ENCODE peak calls at places on chromosomes 4 and X, in eight cellular contexts. B, J, O, H, U, K, X and N are unnamed samples. For H3K4me1, the result is how much of the 10 kb centered on the place peaks cover.

GRCh38 chr4:67725132-67725531 is 24.2 kb upstream of the UBA6 start:
- DNase-seq in B (no peak), J (no peak), O (no peak), H (no peak), U (no peak), K (peak), X (no peak), N (no peak)

GRCh38 chrX:1657367-1658082 is 42.7 kb downstream of the ASMT start:
- DNase-seq in B (no peak), J (peak), O (no peak), H (no peak), U (no peak), K (peak), X (peak), N (peak)

GRCh38 chr4:38734886-38735285 is 47.9 kb downstream of the TLR10 start:
- DNase-seq in B (no peak), J (no peak), O (no peak), H (no peak), U (no peak), K (no peak), X (no peak), N (no peak)

GRCh38 chrX:129525162-129525561 is 1.9 kb upstream of the SMARCA1 start:
- DNase-seq in B (peak), J (no peak), O (peak), H (no peak), U (no peak), K (no peak), X (no peak), N (no peak)

GRCh38 chr4:138870739-138871633 is 144.6 kb upstream of the NOCT start:
- DNase-seq in B (peak), J (peak), O (peak), H (peak), U (peak), K (peak), X (peak), N (peak)

GRCh38 chrX:10519278-10519677 is 101.1 kb downstream of the MID1 start:
- DNase-seq in B (no peak), J (no peak), O (no peak), H (no peak), U (no peak), K (peak), X (no peak), N (no peak)

GRCh38 chrX:67607436-67607835 is 63.6 kb downstream of the AR start:
- DNase-seq in B (peak), J (no peak), O (no peak), H (no peak), U (no peak), K (no peak), X (no peak), N (no peak)

GRCh38 chrX:23766650-23767551 is 16.1 kb upstream of the SAT1 start:
- DNase-seq in B (no peak), J (no peak), O (no peak), H (no peak), U (no peak), K (no peak), X (no peak), N (no peak)

GRCh38 chr4:88958080-88958479 is 98.9 kb downstream of the FAM13A start:
- DNase-seq in B (no peak), J (no peak), O (no peak), H (no peak), U (no peak), K (no peak), X (no peak), N (no peak)

GRCh38 chr4:72467633-72468032 is 101.4 kb downstream of the ADAMTS3 start:
- DNase-seq in B (no peak), J (no peak), O (no peak), H (no peak), U (no peak), K (no peak), X (no peak), N (no peak)

GRCh38 chrX:40496728-40497127 is 84.0 kb upstream of the ATP6AP2 start:
- DNase-seq in B (peak), J (no peak), O (peak), H (peak), U (no peak), K (no peak), X (peak), N (peak)

GRCh38 chrX:45765726-45766125 is 565.0 kb upstream of the DIPK2B start:
- DNase-seq in B (no peak), J (no peak), O (no peak), H (no peak), U (no peak), K (no peak), X (no peak), N (no peak)

GRCh38 chr4:29224911-29225310 is 1495.3 kb upstream of the PCDH7 start:
- DNase-seq in B (no peak), J (no peak), O (no peak), H (no peak), U (no peak), K (no peak), X (no peak), N (no peak)

GRCh38 chr4:10082459-10083272 is 33.9 kb downstream of the WDR1 start:
- DNase-seq in B (no peak), J (no peak), O (no peak), H (peak), U (peak), K (no peak), X (no peak), N (peak)

GRCh38 chr4:112589207-112589606 is 47.5 kb downstream of the ZGRF1 start:
- DNase-seq in B (peak), J (no peak), O (peak), H (no peak), U (no peak), K (peak), X (no peak), N (no peak)

GRCh38 chr4:151436093-151436518 is 27.1 kb downstream of the FHIP1A start:
- DNase-seq in B (no peak), J (peak), O (no peak), H (no peak), U (no peak), K (no peak), X (no peak), N (no peak)

GRCh38 chrX:9757366-9757765 is 8.3 kb downstream of the GPR143 start:
- DNase-seq in B (no peak), J (no peak), O (no peak), H (no peak), U (no peak), K (no peak), X (no peak), N (no peak)

DNA sequence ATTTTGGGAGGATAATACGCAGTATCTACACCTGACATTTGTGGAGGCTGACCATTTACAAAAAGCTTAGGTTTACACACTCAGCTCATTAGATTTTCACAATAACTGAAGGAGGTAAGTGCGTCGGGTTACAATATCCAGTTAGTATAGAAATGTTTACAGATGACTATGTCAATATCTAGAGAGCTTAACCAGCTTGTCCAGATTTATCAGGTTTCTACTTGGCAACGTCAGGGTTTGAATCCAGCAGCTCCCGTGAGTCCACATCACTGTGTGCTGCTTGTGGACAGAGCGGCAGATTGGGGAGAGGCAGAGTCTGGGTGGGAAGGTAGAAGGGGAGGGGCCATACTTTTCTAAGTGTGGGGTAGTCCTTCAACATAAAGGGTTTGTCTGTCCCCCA is 28.3 kb downstream of the ARHGAP10 start:
- DNase-seq in B (no peak), J (no peak), O (no peak), H (no peak), U (no peak), K (no peak), X (no peak), N (no peak)
- H3K27ac ChIP-seq in B (no peak), J (no peak), O (no peak), H (no peak), U (peak), K (no peak), X (peak), N (no peak)

GRCh38 chrX:110311437-110312230 is 6.3 kb downstream of the AMMECR1 start:
- DNase-seq in B (no peak), J (no peak), O (no peak), H (no peak), U (no peak), K (no peak), X (no peak), N (no peak)
- H3K4me1 ChIP-seq in B (under half), J (under half), O (under half), H (under half), U (under half), K (under half), X (under half), N (under half)

GRCh38 chrX:112849010-112849409 is 8.4 kb upstream of the AMOT start:
- DNase-seq in B (no peak), J (no peak), O (no peak), H (no peak), U (no peak), K (no peak), X (no peak), N (no peak)

GRCh38 chrX:112851161-112851779 is 10.6 kb upstream of the AMOT start:
- DNase-seq in B (no peak), J (no peak), O (no peak), H (no peak), U (no peak), K (peak), X (no peak), N (no peak)

GRCh38 chrX:112851806-112852205 is 11.2 kb upstream of the AMOT start:
- DNase-seq in B (peak), J (peak), O (no peak), H (peak), U (no peak), K (peak), X (peak), N (peak)

GRCh38 chrX:112857478-112857878 is 16.8 kb upstream of the AMOT start:
- DNase-seq in B (no peak), J (no peak), O (no peak), H (no peak), U (no peak), K (no peak), X (no peak), N (no peak)

DNA sequence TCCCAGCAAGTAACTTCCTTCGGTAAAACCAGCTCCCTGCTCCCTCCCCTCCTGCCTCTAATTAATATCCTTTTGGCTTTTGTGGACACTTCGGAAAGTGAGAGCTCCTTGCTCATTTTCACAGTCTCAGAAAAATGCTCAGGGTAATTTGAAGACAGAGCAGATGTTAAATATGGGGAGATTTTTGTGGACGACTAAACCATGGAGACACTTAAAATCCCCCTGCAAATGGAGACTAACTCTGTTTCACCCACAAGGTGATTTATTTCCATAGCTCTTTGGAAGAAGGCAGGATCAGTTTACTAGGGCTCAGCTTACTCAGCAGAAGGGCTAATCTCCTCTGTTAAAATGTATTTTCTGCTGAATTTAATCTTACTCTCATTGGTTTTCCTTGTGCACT is 12.2 kb upstream of the AMOT start:
- DNase-seq in B (no peak), J (no peak), O (no peak), H (no peak), U (no peak), K (no peak), X (no peak), N (no peak)
- H3K27ac ChIP-seq in B (no peak), J (peak), O (no peak), H (no peak), U (no peak), K (no peak), X (no peak), N (no peak)

DNA sequence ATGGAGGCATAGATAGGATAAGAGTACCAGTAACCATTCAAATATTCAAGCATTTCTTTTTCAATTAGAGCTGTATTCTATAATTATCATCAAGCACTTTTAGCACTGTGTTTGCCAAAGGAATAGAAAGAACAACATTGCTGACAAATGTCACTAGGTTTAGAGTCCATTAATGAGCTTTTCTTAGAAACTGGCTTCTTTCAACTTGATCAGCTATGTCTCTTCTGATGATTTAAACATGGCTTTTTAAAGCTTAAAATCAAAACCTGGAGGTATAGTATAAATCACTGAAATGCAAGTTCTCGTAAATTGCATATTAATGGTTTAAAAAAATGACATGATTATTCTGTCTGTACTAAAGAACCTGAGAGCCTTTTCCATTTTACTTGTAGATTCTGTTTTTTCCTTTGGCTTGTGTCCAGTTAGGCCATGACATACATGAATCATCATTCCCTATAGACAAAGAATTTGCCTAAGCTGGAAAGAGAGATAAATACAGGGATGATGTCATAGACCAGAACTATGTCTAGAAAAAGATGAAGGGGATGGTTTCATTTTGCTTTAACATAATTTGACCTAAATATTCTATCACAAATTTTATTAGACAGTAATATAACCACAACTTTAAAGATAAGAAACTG is 340.1 kb upstream of the CTSO start:
- DNase-seq in B (peak), J (no peak), O (no peak), H (no peak), U (no peak), K (peak), X (no peak), N (no peak)
- H3K4me1 ChIP-seq in B (under half), J (under half), O (under half), H (under half), U (under half), K (under half), X (under half), N (under half)